ENCODE peak calls at places on chromosomes 3 and 15, in five cellular contexts. One of them, this sample, is unnamed.

GRCh38 chr3:117721866-117722265 is 1012.3 kb downstream of the TUSC7 start:
- DNase-seq in AG04450: no peak
- DNase-seq in CD4-positive, alpha-beta memory T cell: no peak
- DNase-seq in cardiac muscle cell: no peak
- DNase-seq in psoas muscle: no peak
- DNase-seq in this sample: no peak

GRCh38 chr15:77122576-77122975 is 51.7 kb upstream of the TSPAN3 start:
- DNase-seq in CD4-positive, alpha-beta memory T cell: no peak
- DNase-seq in cardiac muscle cell: no peak
- DNase-seq in AG04450: no peak
- DNase-seq in psoas muscle: no peak
- DNase-seq in this sample: no peak

GRCh38 chr3:126514161-126514560 is 3.4 kb downstream of the UROC1 start:
- DNase-seq in CD4-positive, alpha-beta memory T cell: no peak
- DNase-seq in AG04450: no peak
- DNase-seq in cardiac muscle cell: no peak
- DNase-seq in psoas muscle: no peak
- DNase-seq in this sample: no peak

GRCh38 chr3:165854696-165855095 is 17.5 kb upstream of the BCHE start:
- DNase-seq in cardiac muscle cell: peak; percentile 27
- DNase-seq in AG04450: no peak
- DNase-seq in CD4-positive, alpha-beta memory T cell: peak; percentile 2
- DNase-seq in psoas muscle: no peak
- DNase-seq in this sample: peak; percentile 36

GRCh38 chr3:171061749-171062148 is 35.2 kb upstream of the SLC2A2 start:
- DNase-seq in AG04450: no peak
- DNase-seq in CD4-positive, alpha-beta memory T cell: no peak
- DNase-seq in cardiac muscle cell: no peak
- DNase-seq in psoas muscle: no peak
- DNase-seq in this sample: no peak

GRCh38 chr15:64774556-64775523 is 549 bp downstream of the RBPMS2 start:
- DNase-seq in CD4-positive, alpha-beta memory T cell: peak; percentile 10
- DNase-seq in AG04450: no peak
- DNase-seq in psoas muscle: peak; percentile 33
- DNase-seq in cardiac muscle cell: peak; percentile 69
- DNase-seq in this sample: no peak

GRCh38 chr3:57029924-57030323 is 30.5 kb upstream of the SPATA12 start:
- DNase-seq in AG04450: no peak
- DNase-seq in CD4-positive, alpha-beta memory T cell: no peak
- DNase-seq in psoas muscle: no peak
- DNase-seq in cardiac muscle cell: peak; percentile 59
- DNase-seq in this sample: no peak

GRCh38 chr3:54877675-54878544 is 49.9 kb downstream of the LRTM1 start:
- DNase-seq in psoas muscle: peak; percentile 16
- DNase-seq in AG04450: no peak
- DNase-seq in CD4-positive, alpha-beta memory T cell: no peak
- DNase-seq in cardiac muscle cell: no peak
- DNase-seq in this sample: no peak

GRCh38 chr3:76051145-76051544 is 265.8 kb upstream of the ZNF717 start:
- DNase-seq in CD4-positive, alpha-beta memory T cell: no peak
- DNase-seq in AG04450: no peak
- DNase-seq in psoas muscle: no peak
- DNase-seq in cardiac muscle cell: no peak
- DNase-seq in this sample: no peak

GRCh38 chr3:80338366-80338765 is 570.6 kb upstream of the ROBO1 start:
- DNase-seq in CD4-positive, alpha-beta memory T cell: no peak
- DNase-seq in AG04450: no peak
- DNase-seq in psoas muscle: no peak
- DNase-seq in cardiac muscle cell: no peak
- DNase-seq in this sample: peak; percentile 12

GRCh38 chr15:100245855-100246254 is 95.9 kb downstream of the ADAMTS17 start:
- DNase-seq in psoas muscle: no peak
- DNase-seq in CD4-positive, alpha-beta memory T cell: no peak
- DNase-seq in AG04450: no peak
- DNase-seq in cardiac muscle cell: no peak
- DNase-seq in this sample: no peak

GRCh38 chr15:65870889-65871533 is 1.7 kb downstream of the RAB11A start:
- DNase-seq in psoas muscle: no peak
- DNase-seq in cardiac muscle cell: no peak
- DNase-seq in CD4-positive, alpha-beta memory T cell: no peak
- DNase-seq in AG04450: no peak
- DNase-seq in this sample: peak; percentile 72

GRCh38 chr15:65868546-65869126 is 655 bp upstream of the RAB11A start:
- DNase-seq in CD4-positive, alpha-beta memory T cell: no peak
- DNase-seq in psoas muscle: no peak
- DNase-seq in AG04450: no peak
- DNase-seq in cardiac muscle cell: no peak
- DNase-seq in this sample: no peak

GRCh38 chr15:65867244-65867643 is 2.0 kb upstream of the RAB11A start:
- DNase-seq in cardiac muscle cell: no peak
- DNase-seq in CD4-positive, alpha-beta memory T cell: no peak
- DNase-seq in psoas muscle: no peak
- DNase-seq in AG04450: no peak
- DNase-seq in this sample: no peak

GRCh38 chr15:65869127-65869953 is at the start of gene RAB11A:
- DNase-seq in psoas muscle: peak; percentile 96
- DNase-seq in CD4-positive, alpha-beta memory T cell: peak; percentile 96
- DNase-seq in AG04450: peak; percentile 93
- DNase-seq in cardiac muscle cell: peak; percentile 98
- DNase-seq in this sample: peak; percentile 98

GRCh38 chr15:65869954-65870871 is 922 bp downstream of the RAB11A start:
- DNase-seq in psoas muscle: peak; percentile 19
- DNase-seq in CD4-positive, alpha-beta memory T cell: peak; percentile 21
- DNase-seq in AG04450: no peak
- DNase-seq in cardiac muscle cell: peak; percentile 44
- DNase-seq in this sample: peak; percentile 37
- H3K4me3 ChIP-seq in psoas muscle: peak overlapping the region; percentile 98
- H3K4me3 ChIP-seq in CD4-positive, alpha-beta memory T cell: peak overlapping the region; percentile 92
- H3K4me3 ChIP-seq in AG04450: peak overlapping the region; percentile 99
- H3K4me3 ChIP-seq in cardiac muscle cell: peak overlapping the region; percentile 91
- H3K4me3 ChIP-seq in this sample: peak overlapping the region; percentile 99

DNA sequence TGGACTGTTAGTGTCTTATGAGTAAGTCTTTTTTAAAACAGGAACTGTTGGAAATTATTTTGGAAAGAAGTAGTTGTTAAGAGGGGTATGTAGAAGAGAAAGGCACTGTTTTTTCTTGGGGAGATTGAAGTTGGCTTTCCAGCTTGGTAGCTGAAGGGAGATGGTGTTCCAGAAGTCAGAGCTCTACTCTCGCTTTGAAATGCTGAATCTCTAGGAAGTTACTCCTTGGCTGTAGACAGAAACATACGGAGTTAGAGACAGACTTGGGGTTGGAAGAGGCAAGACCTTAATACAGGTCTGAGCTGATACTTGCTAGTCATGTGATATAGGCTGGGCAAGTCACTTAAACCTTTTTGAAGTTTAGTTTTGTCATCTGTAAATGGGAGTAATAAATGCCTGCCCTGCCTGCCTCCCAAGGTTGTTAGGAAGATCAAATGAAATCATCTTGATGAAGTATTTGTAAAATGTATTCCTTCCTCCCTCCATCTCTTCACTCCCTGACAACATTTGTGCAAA is 2.8 kb downstream of the PXK start:
- DNase-seq in CD4-positive, alpha-beta memory T cell: no peak
- DNase-seq in AG04450: no peak
- DNase-seq in cardiac muscle cell: no peak
- DNase-seq in psoas muscle: no peak
- DNase-seq in this sample: no peak
- H3K4me3 ChIP-seq in CD4-positive, alpha-beta memory T cell: no peak overlapping the region
- H3K4me3 ChIP-seq in AG04450: peak overlapping the region; percentile 84
- H3K4me3 ChIP-seq in cardiac muscle cell: no peak overlapping the region
- H3K4me3 ChIP-seq in psoas muscle: peak overlapping the region; percentile 25
- H3K4me3 ChIP-seq in this sample: peak overlapping the region; percentile 40

GRCh38 chr3:64063982-64064438 is 40.7 kb upstream of the PSMD6 start:
- DNase-seq in CD4-positive, alpha-beta memory T cell: no peak
- DNase-seq in psoas muscle: no peak
- DNase-seq in cardiac muscle cell: no peak
- DNase-seq in AG04450: no peak
- DNase-seq in this sample: no peak
- H3K4me3 ChIP-seq in CD4-positive, alpha-beta memory T cell: no peak overlapping the region
- H3K4me3 ChIP-seq in psoas muscle: no peak overlapping the region
- H3K4me3 ChIP-seq in cardiac muscle cell: no peak overlapping the region
- H3K4me3 ChIP-seq in AG04450: no peak overlapping the region
- H3K4me3 ChIP-seq in this sample: no peak overlapping the region

GRCh38 chr3:16844222-16844621 is 40.5 kb upstream of the PLCL2 start:
- DNase-seq in AG04450: no peak
- DNase-seq in cardiac muscle cell: no peak
- DNase-seq in psoas muscle: no peak
- DNase-seq in CD4-positive, alpha-beta memory T cell: no peak
- DNase-seq in this sample: no peak
- H3K4me3 ChIP-seq in AG04450: no peak overlapping the region
- H3K4me3 ChIP-seq in cardiac muscle cell: no peak overlapping the region
- H3K4me3 ChIP-seq in psoas muscle: no peak overlapping the region
- H3K4me3 ChIP-seq in CD4-positive, alpha-beta memory T cell: no peak overlapping the region
- H3K4me3 ChIP-seq in this sample: no peak overlapping the region

DNA sequence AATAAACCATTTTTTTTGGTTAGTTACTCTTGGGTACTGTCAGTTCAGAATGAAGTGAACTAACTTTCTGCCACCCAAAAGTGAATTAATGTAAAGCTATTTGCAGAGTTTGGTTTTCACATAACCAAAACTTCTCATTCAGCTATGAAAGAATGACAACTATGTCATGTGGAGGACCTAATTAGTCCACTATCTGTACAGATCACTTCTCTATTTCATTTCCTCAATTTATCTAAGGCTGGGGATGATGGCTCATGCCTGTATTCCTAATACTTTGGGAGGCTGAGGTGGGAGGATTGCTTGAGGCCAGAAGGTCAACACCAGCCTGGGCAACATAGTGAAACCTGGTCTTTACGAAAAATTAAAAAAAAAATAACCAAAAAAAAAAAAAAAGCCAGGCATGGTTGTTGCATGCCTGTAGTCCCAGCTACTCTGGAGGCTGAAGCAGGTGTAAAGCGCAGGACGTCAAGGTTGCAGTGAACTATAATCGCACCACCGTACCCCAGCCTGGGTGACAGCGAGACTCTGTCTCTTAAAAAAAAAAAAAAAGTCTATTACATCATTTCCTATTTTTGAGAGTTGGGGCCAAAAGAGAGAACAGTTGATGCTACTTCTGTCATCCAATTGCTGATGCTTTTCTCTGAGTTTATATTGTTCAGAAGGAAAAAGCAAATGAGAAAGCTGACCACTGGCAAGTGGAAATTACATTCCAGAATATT is 8.7 kb downstream of the HYPK start:
- DNase-seq in cardiac muscle cell: no peak
- DNase-seq in AG04450: no peak
- DNase-seq in psoas muscle: no peak
- DNase-seq in CD4-positive, alpha-beta memory T cell: no peak
- DNase-seq in this sample: no peak
- H3K4me3 ChIP-seq in cardiac muscle cell: no peak overlapping the region
- H3K4me3 ChIP-seq in AG04450: no peak overlapping the region
- H3K4me3 ChIP-seq in psoas muscle: no peak overlapping the region
- H3K4me3 ChIP-seq in CD4-positive, alpha-beta memory T cell: no peak overlapping the region
- H3K4me3 ChIP-seq in this sample: no peak overlapping the region

DNA sequence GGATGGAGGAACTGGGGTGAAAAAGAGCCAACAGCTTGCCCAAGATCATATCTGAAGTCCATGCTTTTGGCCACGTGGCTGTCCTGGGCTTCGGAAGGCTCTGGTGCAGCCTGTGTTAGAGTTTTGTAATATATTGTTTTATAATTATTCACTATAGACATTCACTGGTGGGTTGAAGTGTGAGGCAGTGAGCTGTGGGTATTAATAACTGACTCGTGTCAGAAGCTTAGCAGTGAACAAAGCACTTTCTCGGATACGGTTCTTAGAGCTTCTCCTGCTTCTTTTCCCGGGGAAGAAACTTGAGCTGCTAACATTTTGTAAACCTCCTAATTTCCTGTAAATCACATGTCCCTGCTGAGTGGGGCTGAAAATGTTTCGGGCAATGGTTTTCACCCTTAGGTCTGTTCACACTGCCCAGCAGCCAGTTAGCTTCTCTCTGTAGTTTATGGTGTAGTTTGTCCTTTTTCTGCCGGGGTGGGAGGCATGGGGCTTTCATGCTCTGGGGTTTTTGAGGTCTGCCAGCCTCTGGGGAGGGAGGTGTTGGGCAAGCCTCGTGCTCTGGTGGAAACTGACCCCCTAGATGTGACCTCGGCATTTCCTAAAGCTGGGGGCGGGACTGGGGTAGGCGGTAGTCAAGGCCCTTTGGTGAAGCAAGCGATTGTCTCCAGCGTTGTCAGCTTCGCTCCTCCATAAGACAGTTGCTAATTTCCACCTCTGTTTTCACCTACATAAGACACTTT is 1.7 kb downstream of the MRAS start:
- DNase-seq in cardiac muscle cell: no peak
- DNase-seq in AG04450: no peak
- DNase-seq in psoas muscle: peak; percentile 56
- DNase-seq in CD4-positive, alpha-beta memory T cell: no peak
- DNase-seq in this sample: no peak
- H3K4me3 ChIP-seq in cardiac muscle cell: peak overlapping the region; percentile 75
- H3K4me3 ChIP-seq in AG04450: peak overlapping the region; percentile 82
- H3K4me3 ChIP-seq in psoas muscle: peak overlapping the region; percentile 81
- H3K4me3 ChIP-seq in CD4-positive, alpha-beta memory T cell: no peak overlapping the region
- H3K4me3 ChIP-seq in this sample: no peak overlapping the region

GRCh38 chr15:45667002-45667401 is 32.2 kb downstream of the SQOR start:
- DNase-seq in cardiac muscle cell: no peak
- DNase-seq in psoas muscle: no peak
- DNase-seq in AG04450: no peak
- DNase-seq in CD4-positive, alpha-beta memory T cell: no peak
- DNase-seq in this sample: no peak

GRCh38 chr15:45668386-45668785 is 33.6 kb downstream of the SQOR start:
- DNase-seq in psoas muscle: no peak
- DNase-seq in AG04450: no peak
- DNase-seq in CD4-positive, alpha-beta memory T cell: no peak
- DNase-seq in cardiac muscle cell: no peak
- DNase-seq in this sample: no peak

GRCh38 chr15:45670511-45670910 is 35.7 kb downstream of the SQOR start:
- DNase-seq in AG04450: no peak
- DNase-seq in psoas muscle: no peak
- DNase-seq in CD4-positive, alpha-beta memory T cell: no peak
- DNase-seq in cardiac muscle cell: no peak
- DNase-seq in this sample: peak; percentile 68

GRCh38 chr15:45670061-45670460 is 35.2 kb downstream of the SQOR start:
- DNase-seq in AG04450: no peak
- DNase-seq in psoas muscle: no peak
- DNase-seq in CD4-positive, alpha-beta memory T cell: no peak
- DNase-seq in cardiac muscle cell: no peak
- DNase-seq in this sample: no peak

GRCh38 chr15:45669422-45669821 is 34.6 kb downstream of the SQOR start:
- DNase-seq in AG04450: no peak
- DNase-seq in CD4-positive, alpha-beta memory T cell: no peak
- DNase-seq in cardiac muscle cell: no peak
- DNase-seq in psoas muscle: no peak
- DNase-seq in this sample: no peak
- H3K4me3 ChIP-seq in AG04450: no peak overlapping the region
- H3K4me3 ChIP-seq in CD4-positive, alpha-beta memory T cell: no peak overlapping the region
- H3K4me3 ChIP-seq in cardiac muscle cell: no peak overlapping the region
- H3K4me3 ChIP-seq in psoas muscle: no peak overlapping the region
- H3K4me3 ChIP-seq in this sample: no peak overlapping the region

GRCh38 chr3:71066356-71066755 is 517.2 kb downstream of the FOXP1 start:
- DNase-seq in psoas muscle: no peak
- DNase-seq in CD4-positive, alpha-beta memory T cell: peak; percentile 62
- DNase-seq in cardiac muscle cell: no peak
- DNase-seq in AG04450: no peak
- DNase-seq in this sample: peak; percentile 32
- H3K4me3 ChIP-seq in psoas muscle: peak overlapping the region; percentile 71
- H3K4me3 ChIP-seq in CD4-positive, alpha-beta memory T cell: peak overlapping the region; percentile 83
- H3K4me3 ChIP-seq in cardiac muscle cell: peak overlapping the region; percentile 61
- H3K4me3 ChIP-seq in AG04450: no peak overlapping the region
- H3K4me3 ChIP-seq in this sample: no peak overlapping the region

This sample was measured in cardiac fibroblast.